ENCODE peak calls at places on chromosomes 2 and 18, in four cellular contexts. R is WTC11, B is GM12878, D is K562. Q is an unnamed sample.

GRCh38 chr2:195322324-195322723 is 334.7 kb upstream of the SLC39A10 start:
- DNase-seq in D (no peak), R (no peak), B (no peak), Q (peak)

GRCh38 chr2:71299507-71299906 is 32.1 kb upstream of the ZNF638 start:
- DNase-seq in R (no peak), B (no peak), D (peak), Q (peak)

GRCh38 chr2:198517961-198518360 is 713.6 kb downstream of the PLCL1 start:
- DNase-seq in D (no peak), R (no peak), B (no peak), Q (no peak)

GRCh38 chr2:191635333-191636234 is 42.4 kb upstream of the NABP1 start:
- DNase-seq in R (no peak), D (no peak), B (no peak), Q (no peak)

GRCh38 chr2:100561191-100561590 is 1.6 kb upstream of the PDCL3 start:
- DNase-seq in D (no peak), R (no peak), B (no peak), Q (no peak)

GRCh38 chr2:236051351-236051750 is 116.8 kb downstream of the GBX2 start:
- DNase-seq in B (no peak), D (no peak), R (peak), Q (no peak)

GRCh38 chr18:63444567-63444966 is 22.3 kb upstream of the VPS4B start:
- DNase-seq in B (no peak), R (no peak), D (no peak), Q (no peak)

GRCh38 chr2:172350844-172351480 is 76.4 kb upstream of the ITGA6 start:
- DNase-seq in B (no peak), R (no peak), D (no peak), Q (no peak)

GRCh38 chr2:104318001-104318555 is 535.8 kb upstream of the POU3F3 start:
- DNase-seq in R (no peak), D (no peak), B (no peak), Q (no peak)

GRCh38 chr2:168079236-168079635 is 168.2 kb downstream of the STK39 start:
- DNase-seq in B (no peak), R (no peak), D (no peak), Q (no peak)
- TF ChIP-seq USF1 in B (no peak), R (no peak), D (no peak), Q (no peak)

GRCh38 chr2:138707424-138708074 is 72.6 kb downstream of the NXPH2 start:
- DNase-seq in D (no peak), B (no peak), R (no peak), Q (no peak)

GRCh38 chr2:138712212-138712979 is 67.8 kb downstream of the NXPH2 start:
- DNase-seq in D (no peak), R (no peak), B (peak), Q (no peak)

GRCh38 chr2:138713069-138713496 is 67.1 kb downstream of the NXPH2 start:
- DNase-seq in R (no peak), B (no peak), D (no peak), Q (no peak)

GRCh38 chr2:138711812-138712211 is 68.4 kb downstream of the NXPH2 start:
- DNase-seq in D (no peak), R (no peak), B (no peak), Q (no peak)

DNA sequence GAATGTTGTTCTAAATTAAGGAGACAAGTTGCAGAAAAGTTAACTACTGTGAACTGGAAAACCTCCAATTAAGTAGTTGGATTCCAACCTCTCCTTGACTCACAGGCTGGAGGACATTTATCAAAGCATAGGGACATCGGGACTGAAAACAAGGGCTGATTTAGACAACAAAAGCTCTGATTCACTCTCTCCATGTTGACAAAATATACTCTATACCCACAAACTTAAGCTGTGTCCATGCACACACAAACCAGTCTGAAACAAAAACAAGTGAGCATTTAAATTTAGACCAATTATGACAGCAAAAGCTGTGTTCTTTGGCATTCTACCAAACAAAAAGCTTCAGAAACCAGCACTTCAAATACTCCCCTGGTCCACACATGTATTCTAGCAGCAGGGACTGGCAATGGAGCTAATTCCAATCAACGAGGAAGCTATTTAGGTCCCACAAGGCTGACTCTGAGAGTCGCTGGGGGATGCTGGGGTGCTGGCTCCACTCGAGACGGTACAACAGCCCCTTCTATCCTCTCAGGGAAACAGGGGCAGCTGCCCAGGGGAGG is 71.4 kb downstream of the NXPH2 start:
- DNase-seq in D (no peak), B (no peak), R (no peak), Q (no peak)
- TF ChIP-seq USF1 in D (no peak), B (no peak), R (no peak), Q (no peak)

GRCh38 chr2:134999536-134999935 is 47.7 kb downstream of the MAP3K19 start:
- DNase-seq in D (no peak), B (no peak), R (no peak), Q (no peak)
- TF ChIP-seq USF1 in D (no peak), B (no peak), R (no peak), Q (no peak)

GRCh38 chr2:113172721-113173562 is 829 bp upstream of the PSD4 start:
- DNase-seq in R (no peak), B (no peak), D (no peak), Q (no peak)

GRCh38 chr2:113175101-113175628 is 1.4 kb downstream of the PSD4 start:
- DNase-seq in D (no peak), B (peak), R (no peak), Q (no peak)

GRCh38 chr2:113174369-113174735 is 581 bp downstream of the PSD4 start:
- DNase-seq in R (no peak), D (peak), B (no peak), Q (no peak)

GRCh38 chr2:113171359-113172075 is 2.3 kb upstream of the PSD4 start:
- DNase-seq in R (no peak), B (no peak), D (no peak), Q (no peak)

GRCh38 chr2:113173563-113174368 is at the start of gene PSD4:
- DNase-seq in D (peak), R (no peak), B (peak), Q (no peak)
- TF ChIP-seq USF1 in D (no peak), R (no peak), B (peak), Q (no peak)

GRCh38 chr2:159807183-159808037 is 9.4 kb upstream of the CD302 start:
- DNase-seq in R (peak), B (no peak), D (peak), Q (peak)
- TF ChIP-seq USF1 in R (no peak), B (no peak), D (no peak), Q (no peak)

GRCh38 chr18:8668381-8668780 is 37.0 kb upstream of the MTCL1 start:
- DNase-seq in B (no peak), R (no peak), D (no peak), Q (no peak)
- TF ChIP-seq USF1 in B (no peak), R (no peak), D (no peak), Q (no peak)

GRCh38 chr2:10215393-10215935 is 87.2 kb upstream of the HPCAL1 start:
- DNase-seq in R (no peak), D (no peak), B (no peak), Q (no peak)
- TF ChIP-seq USF1 in R (no peak), D (no peak), B (no peak), Q (no peak)

GRCh38 chr2:1011018-1011405 is 60.4 kb downstream of the SNTG2 start:
- DNase-seq in D (no peak), R (no peak), B (no peak), Q (no peak)

GRCh38 chr2:1011985-1012384 is 61.3 kb downstream of the SNTG2 start:
- DNase-seq in D (no peak), B (no peak), R (no peak), Q (no peak)

GRCh38 chr2:1014802-1015201 is 64.2 kb downstream of the SNTG2 start:
- DNase-seq in R (no peak), D (no peak), B (no peak), Q (no peak)

DNA sequence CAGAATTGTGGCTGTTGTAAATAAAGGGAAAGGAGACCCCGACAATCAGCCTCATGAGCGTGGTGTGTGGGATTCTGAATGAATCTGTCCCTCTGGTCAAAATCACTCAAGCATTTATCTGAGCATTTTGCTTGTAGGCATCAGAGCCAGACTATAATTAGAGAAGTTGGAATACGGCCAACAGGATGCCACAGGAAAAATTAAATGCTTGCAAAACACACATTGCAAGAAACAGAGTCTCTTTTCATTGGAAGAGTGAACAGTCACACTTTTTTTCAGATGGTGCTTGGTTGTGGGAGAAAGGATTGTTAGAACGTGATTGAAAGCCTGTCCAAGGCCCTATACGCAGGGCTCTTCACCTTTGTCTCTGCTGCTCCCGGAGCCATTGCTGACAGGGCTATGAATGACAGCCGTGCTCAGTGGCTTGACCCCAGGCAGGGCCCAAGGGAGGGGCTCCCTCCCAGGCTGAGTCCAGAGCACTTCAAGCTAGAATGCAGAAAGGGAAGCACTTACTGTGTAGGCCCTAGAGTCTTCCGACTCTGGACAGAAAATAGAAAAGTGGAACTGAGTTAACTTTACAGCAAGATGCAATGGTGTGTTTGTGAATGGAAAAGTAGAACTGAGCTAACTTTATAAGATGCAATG is 59.8 kb downstream of the SNTG2 start:
- DNase-seq in R (no peak), B (no peak), D (no peak), Q (peak)
- TF ChIP-seq USF1 in R (no peak), B (no peak), D (no peak), Q (no peak)

GRCh38 chr18:9802774-9803697 is 82.7 kb upstream of the TXNDC2 start:
- DNase-seq in R (no peak), D (peak), B (no peak), Q (no peak)
- TF ChIP-seq USF1 in R (no peak), D (no peak), B (no peak), Q (no peak)

Q was measured in SK-N-SH.